ENCODE peak calls at places on chromosomes 5 and 9, in seven cellular contexts. N is neuronal stem cell, K is mesendoderm, I is mesenchymal stem cell, A is H9, P is trophoblast cell, R is H1. G is an unnamed sample.

GRCh38 chr5:54234304-54234938 is 76.0 kb downstream of the ARL15 start:
- DNase-seq in K (peak; percentile 34), I (peak; percentile 55), A (no peak), N (no peak), P (peak; percentile 39), R (no peak), G (peak; percentile 73)

GRCh38 chr5:97545856-97546570 is 363.0 kb upstream of the RIOK2 start:
- DNase-seq in K (peak; percentile 38), P (no peak), A (no peak), N (no peak), I (no peak), R (no peak), G (peak; percentile 50)

GRCh38 chr9:72589684-72590555 is 68.5 kb downstream of the TMC1 start:
- DNase-seq in K (no peak), I (no peak), P (peak; percentile 54), A (no peak), N (no peak), R (no peak), G (peak; percentile 16)

GRCh38 chr5:123448017-123448617 is 24.9 kb upstream of the CEP120 start:
- DNase-seq in R (no peak), P (no peak), I (no peak), K (no peak), N (no peak), A (no peak), G (no peak)

GRCh38 chr5:149426931-149427330 is 47.8 kb upstream of the IL17B start:
- DNase-seq in K (no peak), N (no peak), R (no peak), A (no peak), I (peak; percentile 67), P (no peak), G (no peak)

GRCh38 chr9:87342743-87343142 is 154.9 kb upstream of the DAPK1 start:
- DNase-seq in P (no peak), A (no peak), I (no peak), R (no peak), N (no peak), K (no peak), G (no peak)

GRCh38 chr9:126609711-126610388 is 3.9 kb upstream of the LMX1B start:
- DNase-seq in K (no peak), I (no peak), A (no peak), R (no peak), N (no peak), P (no peak), G (no peak)

GRCh38 chr5:179207470-179207869 is 137.8 kb downstream of the ADAMTS2 start:
- DNase-seq in A (no peak), K (no peak), N (no peak), P (no peak), R (no peak), I (no peak), G (no peak)

GRCh38 chr5:61659221-61659696 is 327.2 kb downstream of the ZSWIM6 start:
- DNase-seq in A (peak; percentile 89), N (no peak), K (peak; percentile 96), P (no peak), R (peak; percentile 76), I (no peak), G (no peak)

DNA sequence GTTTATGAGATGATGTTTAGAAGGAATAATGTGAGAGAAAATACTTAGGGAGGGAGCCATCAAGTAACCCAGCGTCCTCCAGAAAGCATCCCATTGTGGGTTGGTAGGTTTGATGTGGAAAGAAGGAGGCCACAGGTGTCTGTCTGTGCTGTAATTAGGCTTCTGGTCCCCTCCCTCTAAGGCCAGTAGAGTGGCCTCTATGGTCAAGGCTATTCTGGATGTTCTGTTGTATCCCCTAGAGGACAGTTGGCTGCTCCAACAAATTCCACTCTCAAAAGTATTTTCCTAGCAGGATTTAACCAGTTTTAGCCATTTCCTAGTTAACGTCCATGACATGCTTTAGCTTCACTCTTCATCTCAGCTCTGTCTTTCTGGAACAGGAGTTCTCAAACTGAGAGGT is 106.5 kb downstream of the EGFLAM start:
- DNase-seq in N (no peak), I (no peak), A (no peak), P (no peak), K (no peak), R (no peak), G (no peak)
- H3K18ac ChIP-seq in N (no peak overlapping the region), I (no peak overlapping the region), A (no peak overlapping the region), P (no peak overlapping the region), K (no peak overlapping the region), R (no peak overlapping the region), G (no peak overlapping the region)

DNA sequence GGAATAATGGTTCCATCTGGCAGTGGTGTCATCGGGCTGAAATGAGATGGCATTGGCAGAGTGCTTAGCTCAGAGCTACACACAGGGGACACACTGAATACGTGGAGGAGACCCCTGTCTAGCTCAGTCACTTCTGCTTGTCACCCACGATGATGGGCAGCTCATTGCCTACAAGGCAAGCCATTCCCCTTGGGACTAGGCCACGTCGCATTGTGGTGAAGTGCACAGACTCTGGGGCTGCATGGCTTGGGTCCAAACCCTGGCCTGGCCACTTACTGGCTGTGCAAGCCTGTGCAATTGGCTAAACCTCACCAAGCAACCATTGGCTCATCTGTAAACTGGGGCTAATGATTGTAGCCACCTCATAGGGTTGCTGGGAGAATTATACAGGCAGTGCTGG is 3.2 kb upstream of the FBP1 start:
- DNase-seq in R (no peak), N (no peak), I (no peak), K (no peak), A (no peak), P (no peak), G (no peak)
- H3K18ac ChIP-seq in R (no peak overlapping the region), N (no peak overlapping the region), I (no peak overlapping the region), K (no peak overlapping the region), A (no peak overlapping the region), P (no peak overlapping the region), G (no peak overlapping the region)

GRCh38 chr9:136338511-136338910 is 11.2 kb downstream of the GPSM1 start:
- DNase-seq in R (no peak), A (no peak), I (no peak), K (no peak), P (no peak), N (no peak), G (no peak)

GRCh38 chr9:136339173-136339957 is 12.0 kb downstream of the GPSM1 start:
- DNase-seq in R (peak; percentile 89), A (peak; percentile 78), K (peak; percentile 79), N (peak; percentile 68), I (peak; percentile 60), P (peak; percentile 86), G (peak; percentile 53)

GRCh38 chr9:136341042-136341655 is 13.8 kb downstream of the GPSM1 start:
- DNase-seq in I (no peak), K (no peak), N (no peak), A (no peak), P (peak; percentile 57), R (no peak), G (no peak)

GRCh38 chr9:136340356-136341041 is 13.2 kb downstream of the GPSM1 start:
- DNase-seq in A (no peak), K (no peak), N (no peak), I (no peak), P (no peak), R (no peak), G (no peak)

GRCh38 chr9:136339958-136340310 is 12.6 kb downstream of the GPSM1 start:
- DNase-seq in I (no peak), K (no peak), N (no peak), R (no peak), A (no peak), P (no peak), G (no peak)
- H3K18ac ChIP-seq in I (no peak overlapping the region), K (no peak overlapping the region), N (peak overlapping the region; percentile 28), R (no peak overlapping the region), A (no peak overlapping the region), P (no peak overlapping the region), G (no peak overlapping the region)

GRCh38 chr9:17859228-17859627 is 280.4 kb downstream of the SH3GL2 start:
- DNase-seq in N (no peak), P (no peak), R (no peak), A (no peak), K (no peak), I (no peak), G (no peak)
- H3K18ac ChIP-seq in N (no peak overlapping the region), P (no peak overlapping the region), R (no peak overlapping the region), A (no peak overlapping the region), K (no peak overlapping the region), I (no peak overlapping the region), G (no peak overlapping the region)

GRCh38 chr9:111917201-111917600 is 20.6 kb downstream of the UGCG start:
- DNase-seq in I (no peak), P (no peak), R (no peak), N (no peak), K (no peak), A (no peak), G (no peak)
- H3K18ac ChIP-seq in I (no peak overlapping the region), P (no peak overlapping the region), R (no peak overlapping the region), N (no peak overlapping the region), K (no peak overlapping the region), A (no peak overlapping the region), G (no peak overlapping the region)

GRCh38 chr5:115291397-115291796 is 5.1 kb downstream of the CCDC112 start:
- DNase-seq in N (no peak), A (no peak), P (no peak), K (no peak), I (no peak), R (no peak), G (no peak)

GRCh38 chr5:115298811-115299210 is 2.4 kb upstream of the CCDC112 start:
- DNase-seq in K (no peak), A (no peak), R (no peak), N (no peak), I (no peak), P (no peak), G (no peak)

GRCh38 chr5:115295775-115296129 is 702 bp downstream of the CCDC112 start:
- DNase-seq in A (no peak), I (no peak), P (no peak), N (no peak), R (no peak), K (no peak), G (no peak)

GRCh38 chr5:115297043-115297442 is 589 bp upstream of the CCDC112 start:
- DNase-seq in R (no peak), N (no peak), K (no peak), I (peak; percentile 19), A (no peak), P (peak; percentile 76), G (no peak)

DNA sequence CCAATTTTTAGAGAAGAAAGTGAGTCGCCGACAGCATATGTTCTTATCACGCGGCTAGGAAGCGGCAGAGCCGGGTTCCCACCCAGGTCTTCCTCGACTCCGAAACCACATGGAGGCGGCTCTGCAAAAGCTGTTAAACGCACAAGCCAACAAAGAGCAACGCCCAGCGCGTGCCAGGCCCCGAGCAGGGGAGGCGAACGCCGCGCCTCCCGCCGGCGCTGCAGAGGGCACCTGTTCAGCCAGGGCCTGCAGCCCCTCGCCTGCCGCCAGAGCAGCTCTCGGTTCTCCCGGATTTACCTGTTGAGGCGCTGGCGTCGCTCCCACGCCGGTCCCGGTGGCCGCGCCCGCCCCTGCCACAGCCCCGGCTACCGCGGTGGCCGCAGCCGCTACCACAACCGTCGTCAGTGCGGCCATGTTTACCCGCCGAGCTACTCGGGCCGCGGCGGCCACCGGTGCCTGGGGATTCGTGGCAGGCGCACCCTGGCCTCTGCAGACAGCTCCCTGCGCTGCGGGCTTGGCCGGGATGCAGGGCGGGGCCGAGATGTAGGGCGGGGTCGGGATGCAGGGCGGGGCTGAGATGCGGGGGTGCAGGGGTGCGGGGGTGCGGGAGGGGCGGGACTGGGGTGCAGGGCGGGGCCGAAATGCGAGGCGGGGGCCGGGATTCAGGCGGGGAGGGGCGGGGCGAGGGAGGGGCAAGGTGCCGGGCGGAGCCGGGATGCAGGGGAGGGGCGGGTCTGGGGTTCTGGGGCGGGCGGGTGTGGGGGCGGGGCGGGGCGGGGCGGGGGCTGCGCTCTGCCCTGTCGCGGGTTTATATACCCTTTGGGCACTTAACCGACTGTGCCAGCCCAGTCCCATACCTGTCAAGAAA is at the start of gene CCDC112:
- DNase-seq in R (peak; percentile 91), I (peak; percentile 63), A (peak; percentile 90), N (peak; percentile 73), K (peak; percentile 83), P (peak; percentile 69), G (peak; percentile 66)
- H3K18ac ChIP-seq in R (peak within 1 kb of the TSS; percentile 60), I (peak within 1 kb of the TSS; percentile 95), A (peak within 1 kb of the TSS; percentile 92), N (peak within 1 kb of the TSS; percentile 99), K (peak within 1 kb of the TSS; percentile 85), P (no peak within 1 kb of the TSS), G (no peak within 1 kb of the TSS)

G was measured in IMR-90.